ENCODE peak calls at places on chromosomes 6 and 20, in nine cellular contexts. G is A549, E is dorsolateral prefrontal cortex, I is heart left ventricle, Q is fibroblast of lung, R is left ventricle myocardium inferior, D is pancreas, M is stomach, F is vagina. N is an unnamed sample.

GRCh38 chr20:16178671-16179070 is 394.6 kb downstream of the KIF16B start:
- DNase-seq in G (no peak), I (no peak), M (no peak), E (no peak), D (no peak), R (no peak), F (no peak), Q (no peak), N (no peak)

GRCh38 chr6:20129290-20130088 is 82.8 kb downstream of the MBOAT1 start:
- DNase-seq in R (no peak), E (no peak), D (no peak), G (no peak), M (no peak), F (no peak), I (no peak), Q (no peak), N (no peak)

GRCh38 chr20:46065691-46066090 is 24.1 kb downstream of the NCOA5 start:
- DNase-seq in F (peak), G (no peak), R (no peak), Q (no peak), D (no peak), E (no peak), M (no peak), I (no peak), N (no peak)

GRCh38 chr6:3509326-3509725 is 52.5 kb upstream of the SLC22A23 start:
- DNase-seq in R (no peak), I (no peak), G (no peak), Q (no peak), M (no peak), E (no peak), F (no peak), D (no peak), N (no peak)

GRCh38 chr6:11278207-11278559 is 45.7 kb upstream of the NEDD9 start:
- DNase-seq in M (no peak), Q (no peak), G (no peak), D (no peak), E (no peak), R (no peak), F (no peak), I (no peak), N (no peak)

GRCh38 chr6:131910956-131911355 is 40.2 kb downstream of the CCN2 start:
- DNase-seq in R (no peak), M (no peak), Q (no peak), G (no peak), I (no peak), D (no peak), F (no peak), E (no peak), N (no peak)

GRCh38 chr6:158867381-158868121 is 48.4 kb upstream of the EZR start:
- DNase-seq in I (no peak), E (no peak), F (no peak), G (no peak), Q (no peak), R (no peak), M (peak), D (no peak), N (no peak)

GRCh38 chr6:111171577-111172400 is 84.5 kb downstream of the SLC16A10 start:
- DNase-seq in Q (no peak), F (no peak), D (no peak), G (no peak), M (no peak), E (no peak), I (no peak), R (no peak), N (no peak)

GRCh38 chr20:53074811-53075314 is 102.7 kb downstream of the TSHZ2 start:
- DNase-seq in Q (peak), R (no peak), F (no peak), M (no peak), I (no peak), D (no peak), E (no peak), G (no peak), N (no peak)

GRCh38 chr6:38531134-38531533 is 108.6 kb downstream of the BTBD9 start:
- DNase-seq in R (no peak), G (no peak), Q (no peak), M (no peak), D (no peak), I (no peak), F (no peak), E (no peak), N (peak)

GRCh38 chr6:127215931-127216330 is 50.7 kb upstream of the RNF146 start:
- DNase-seq in I (no peak), M (no peak), R (no peak), D (no peak), F (no peak), E (no peak), Q (no peak), G (no peak), N (no peak)

GRCh38 chr6:161498359-161498758 is 224.5 kb upstream of the AGPAT4 start:
- DNase-seq in E (no peak), D (no peak), G (peak), R (no peak), Q (peak), F (no peak), M (no peak), I (no peak), N (no peak)
- TF ChIP-seq CTCF in E (peak), D (no peak), G (peak), R (peak), Q (no peak), F (no peak), M (no peak), I (peak), N (no peak)

DNA sequence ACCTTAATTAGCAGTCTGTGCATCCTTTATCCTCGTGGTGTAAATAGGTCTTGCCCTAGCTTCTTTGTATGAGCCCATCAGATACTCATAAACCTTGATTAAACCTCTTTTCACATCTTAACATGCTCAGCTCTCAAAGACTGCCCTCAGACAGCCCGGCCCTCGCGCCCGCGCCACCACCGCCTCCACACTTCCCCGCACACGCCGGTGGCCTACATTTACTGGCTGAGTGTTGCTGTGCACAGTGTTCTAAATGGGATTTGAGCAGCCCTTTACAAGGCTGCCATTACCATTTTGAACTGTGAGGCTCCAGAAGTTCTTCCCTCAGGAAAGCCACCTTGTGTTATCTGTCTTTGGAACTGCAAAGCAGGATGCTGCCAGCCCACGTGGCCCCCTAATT is 63.0 kb upstream of the INSM1 start:
- DNase-seq in I (no peak), F (no peak), G (no peak), Q (no peak), R (no peak), M (no peak), D (no peak), E (peak), N (no peak)
- H3K27ac ChIP-seq in I (no peak), F (no peak), G (no peak), Q (no peak), R (no peak), M (no peak), D (no peak), E (no peak), N (no peak)

DNA sequence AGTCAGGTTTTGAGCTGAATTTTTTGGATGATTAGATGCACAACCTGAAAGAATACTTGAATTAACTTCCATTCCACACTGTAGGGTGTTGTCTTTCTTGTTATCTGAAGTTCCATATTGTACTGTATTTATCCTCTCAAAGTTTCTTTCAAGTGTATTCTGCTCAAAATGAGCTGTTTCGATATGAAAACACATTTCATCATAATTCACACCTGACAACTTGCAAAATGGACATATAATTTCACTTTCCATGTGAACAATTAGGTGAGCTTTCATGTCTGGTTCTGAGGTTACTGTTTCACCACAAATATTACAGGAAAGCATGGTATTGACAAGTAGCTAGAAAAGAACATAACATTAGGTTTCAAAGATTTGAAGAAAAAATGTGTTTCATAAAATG is 1.7 kb downstream of the ZUP1 start:
- DNase-seq in I (no peak), E (no peak), M (no peak), F (no peak), G (no peak), D (no peak), Q (no peak), R (no peak), N (peak)
- H3K4me3 ChIP-seq in I (no peak), E (peak), M (no peak), F (no peak), G (no peak), D (no peak), Q (peak), R (no peak), N (no peak)

DNA sequence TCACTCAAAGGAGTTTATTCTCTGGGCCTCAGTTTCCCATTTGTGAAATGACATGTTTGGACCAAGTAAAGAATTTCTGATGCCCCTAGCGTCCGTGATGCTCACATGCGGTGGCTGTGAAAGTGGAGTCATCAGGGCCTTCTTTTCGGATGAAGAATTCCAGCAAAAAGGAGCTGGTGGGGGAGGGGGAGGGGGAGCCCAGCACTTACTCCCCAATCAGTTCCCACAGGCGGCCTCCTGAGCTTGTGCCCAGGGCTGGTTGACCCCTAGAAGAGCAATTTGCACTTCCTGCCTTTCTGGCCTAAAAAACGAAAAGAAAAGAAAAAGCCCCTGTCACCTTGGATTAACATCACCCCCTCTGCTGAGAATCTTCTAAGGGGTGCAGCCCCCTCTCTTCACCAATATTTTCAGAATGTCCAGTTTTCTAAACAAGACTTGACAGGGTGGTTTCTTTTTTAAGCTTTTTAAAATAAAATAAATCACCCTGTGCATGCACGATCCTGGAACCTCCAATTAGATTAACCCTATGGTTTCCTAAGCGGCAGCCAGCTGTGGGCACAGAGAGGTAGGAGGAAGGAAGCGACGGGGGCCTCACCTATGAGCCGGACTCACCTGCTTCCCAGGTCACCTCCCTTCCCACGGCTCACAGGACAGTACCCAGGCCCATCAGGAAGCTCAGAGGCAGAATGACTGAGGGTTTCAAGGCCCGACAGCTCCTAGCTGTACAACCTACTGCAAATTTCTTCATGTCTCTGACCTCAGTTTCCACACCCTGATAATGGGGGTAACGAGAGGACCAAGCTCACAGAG is 10.4 kb upstream of the TGM2 start:
- DNase-seq in I (no peak), Q (no peak), G (no peak), E (no peak), R (no peak), F (no peak), M (no peak), D (no peak), N (no peak)
- TF ChIP-seq CTCF in I (no peak), Q (no peak), G (no peak), E (no peak), R (no peak), F (no peak), M (no peak), D (no peak), N (no peak)

GRCh38 chr6:90290991-90291390 is 5.7 kb downstream of the BACH2 start:
- DNase-seq in R (no peak), D (no peak), I (no peak), G (no peak), M (no peak), Q (no peak), E (no peak), F (no peak), N (peak)
- H3K27ac ChIP-seq in R (no peak), D (no peak), I (no peak), G (no peak), M (no peak), Q (no peak), E (no peak), F (no peak), N (no peak)

N was measured in endothelial cell of umbilical vein.